ENCODE peak calls at places on chromosome 2, in five cellular contexts. B, C, Z, R and U are unnamed samples.

GRCh38 chr2:106117882-106118684 is 76.0 kb downstream of the UXS1 start:
- DNase-seq in Z (no peak), R (no peak), C (no peak), B (no peak), U (peak; percentile 78)

GRCh38 chr2:18349421-18349820 is 211.0 kb downstream of the RDH14 start:
- DNase-seq in C (no peak), B (no peak), Z (no peak), R (no peak), U (no peak)

GRCh38 chr2:105143467-105144127 is 97.9 kb upstream of the GPR45 start:
- DNase-seq in R (no peak), B (no peak), C (peak; percentile 57), Z (no peak), U (no peak)

GRCh38 chr2:170189757-170190156 is 11.8 kb downstream of the MYO3B start:
- DNase-seq in R (no peak), Z (no peak), B (no peak), C (no peak), U (no peak)

GRCh38 chr2:83282067-83282795 is 1176.8 kb downstream of the SUCLG1 start:
- DNase-seq in Z (no peak), B (no peak), R (no peak), C (no peak), U (no peak)

GRCh38 chr2:102686479-102687439 is 67.4 kb downstream of the SLC9A2 start:
- DNase-seq in B (no peak), C (no peak), R (no peak), Z (no peak), U (no peak)

GRCh38 chr2:174438146-174438886 is 42.8 kb downstream of the SCRN3 start:
- DNase-seq in Z (no peak), C (no peak), B (no peak), R (no peak), U (no peak)

GRCh38 chr2:209380278-209380677 is 43.6 kb upstream of the MAP2 start:
- DNase-seq in B (no peak), C (no peak), R (no peak), Z (no peak), U (no peak)

GRCh38 chr2:59888015-59888414 is 665.4 kb downstream of the BCL11A start:
- DNase-seq in Z (no peak), C (no peak), R (no peak), B (no peak), U (no peak)

GRCh38 chr2:44939074-44940052 is 2.1 kb upstream of the SIX3 start:
- DNase-seq in C (no peak), Z (no peak), B (no peak), R (no peak), U (no peak)

GRCh38 chr2:235961711-235962110 is 206.5 kb downstream of the GBX2 start:
- DNase-seq in C (no peak), R (no peak), B (no peak), Z (no peak), U (no peak)

GRCh38 chr2:98730851-98731708 is at the start of gene MGAT4A:
- DNase-seq in C (peak; percentile 58), R (peak; percentile 63), B (peak; percentile 88), Z (no peak), U (peak; percentile 88)
- H3K4me1 ChIP-seq in C (no peaks in the 10 kb centered on the region), R (peaks cover 5% of the 10 kb centered on the region), B (peaks cover 45% of the 10 kb centered on the region), Z (no peaks in the 10 kb centered on the region), U (peaks cover 43% of the 10 kb centered on the region)

GRCh38 chr2:190980630-190981214 is 33.2 kb downstream of the STAT1 start:
- DNase-seq in B (no peak), Z (no peak), R (no peak), C (no peak), U (no peak)

GRCh38 chr2:190981733-190982132 is 32.2 kb downstream of the STAT1 start:
- DNase-seq in C (no peak), B (no peak), R (no peak), Z (no peak), U (no peak)

GRCh38 chr2:190982263-190983034 is 31.5 kb downstream of the STAT1 start:
- DNase-seq in C (no peak), B (no peak), R (no peak), Z (no peak), U (no peak)

GRCh38 chr2:190978389-190979053 is 35.5 kb downstream of the STAT1 start:
- DNase-seq in Z (no peak), R (no peak), B (no peak), C (no peak), U (no peak)

GRCh38 chr2:190979906-190980629 is 33.9 kb downstream of the STAT1 start:
- DNase-seq in R (no peak), B (peak; percentile 49), C (peak; percentile 50), Z (no peak), U (peak; percentile 59)
- H3K4me3 ChIP-seq in R (no peak overlapping the region), B (no peak overlapping the region), C (peak overlapping the region; percentile 11), Z (no peak overlapping the region), U (no peak overlapping the region)

GRCh38 chr2:27790796-27791195 is 19.3 kb downstream of the MRPL33 start:
- DNase-seq in C (no peak), Z (no peak), B (no peak), R (no peak), U (no peak)
- TF ChIP-seq POLR2A in C (no peak), Z (no peak), B (no peak), R (no peak), U (no peak)

GRCh38 chr2:46871976-46872381 is 43.6 kb downstream of the MCFD2 start:
- DNase-seq in B (no peak), C (no peak), R (no peak), Z (no peak), U (no peak)

GRCh38 chr2:46875226-46875899 is 40.2 kb downstream of the MCFD2 start:
- DNase-seq in B (no peak), Z (no peak), R (no peak), C (no peak), U (no peak)

GRCh38 chr2:46873632-46874068 is 42.0 kb downstream of the MCFD2 start:
- DNase-seq in C (peak; percentile 38), B (peak; percentile 73), Z (peak; percentile 76), R (peak; percentile 99), U (no peak)

GRCh38 chr2:46872876-46873631 is 42.6 kb downstream of the MCFD2 start:
- DNase-seq in C (no peak), R (no peak), B (no peak), Z (no peak), U (no peak)

DNA sequence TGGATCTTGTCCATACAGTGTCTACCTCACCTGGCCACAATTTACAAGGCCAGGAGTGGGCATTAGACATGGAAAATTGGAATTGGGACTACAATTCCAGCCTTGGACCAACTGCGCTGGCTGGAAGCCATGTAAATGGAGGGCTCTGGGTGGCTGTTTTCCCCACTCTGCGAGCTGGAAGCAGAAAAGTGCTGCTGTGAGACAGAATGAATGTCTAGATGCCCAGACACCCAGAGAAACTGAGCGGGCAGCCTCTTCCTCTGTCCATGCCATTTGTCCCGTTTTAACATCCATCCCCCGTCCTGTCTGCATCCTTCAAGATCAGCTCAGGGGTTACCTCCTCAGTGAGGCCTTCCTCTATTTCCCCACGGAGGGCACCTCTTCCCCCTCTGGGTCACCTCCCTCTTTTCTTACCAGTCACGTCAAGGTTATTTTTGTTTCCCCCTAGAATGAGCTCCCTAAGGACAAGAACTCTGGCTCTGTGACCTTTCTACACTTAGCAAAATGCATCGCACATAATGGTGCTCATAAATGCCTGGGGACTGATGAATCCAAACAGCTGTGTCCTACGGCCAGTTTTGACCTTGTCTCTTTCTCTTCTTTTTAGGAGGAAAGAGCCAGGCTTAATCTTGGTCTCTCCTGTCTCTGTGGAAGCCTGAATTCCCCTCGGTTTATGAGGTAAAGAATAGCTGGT is 41.2 kb downstream of the MCFD2 start:
- DNase-seq in C (no peak), Z (no peak), B (no peak), R (no peak), U (no peak)
- H3K4me1 ChIP-seq in C (no peaks in the 10 kb centered on the region), Z (peaks cover 16% of the 10 kb centered on the region), B (peaks cover 39% of the 10 kb centered on the region), R (peaks cover 68% of the 10 kb centered on the region), U (peaks cover 8% of the 10 kb centered on the region)

GRCh38 chr2:80363951-80364350 is 59.4 kb upstream of the LRRTM1 start:
- DNase-seq in R (no peak), Z (no peak), C (no peak), B (no peak), U (no peak)
- H3K4me3 ChIP-seq in R (no peak overlapping the region), Z (no peak overlapping the region), C (no peak overlapping the region), B (no peak overlapping the region), U (no peak overlapping the region)

GRCh38 chr2:226424971-226425370 is 374.6 kb downstream of the IRS1 start:
- DNase-seq in B (no peak), Z (no peak), R (no peak), C (no peak), U (no peak)
- TF ChIP-seq POLR2A in B (no peak), Z (no peak), R (no peak), C (no peak), U (no peak)

GRCh38 chr2:144438722-144439508 is 81.0 kb downstream of the ZEB2 start:
- DNase-seq in B (no peak), Z (no peak), R (no peak), C (no peak), U (no peak)
- H3K4me1 ChIP-seq in B (no peaks in the 10 kb centered on the region), Z (no peaks in the 10 kb centered on the region), R (peaks cover 25% of the 10 kb centered on the region), C (no peaks in the 10 kb centered on the region), U (no peaks in the 10 kb centered on the region)